ENCODE peak calls at places on chromosomes 11 and 22, in nine cellular contexts. K, F, Q, Y, C, T, L, W and U are unnamed samples. For H3K4me1 and H3K9me3, the result is how much of the 10 kb centered on the place peaks cover.

GRCh38 chr11:8442301-8442700 is 151.7 kb downstream of the STK33 start:
- DNase-seq in K (no peak), F (no peak), Q (no peak), Y (no peak), C (no peak), T (no peak), L (no peak), W (no peak), U (no peak)

GRCh38 chr11:65553301-65554001 is 4.7 kb downstream of the LTBP3 start:
- DNase-seq in K (no peak), F (no peak), Q (peak), Y (no peak), C (no peak), T (no peak), L (no peak), W (no peak), U (no peak)

GRCh38 chr11:68812526-68812925 is 29.2 kb downstream of the CPT1A start:
- DNase-seq in K (no peak), F (peak), Q (peak), Y (no peak), C (no peak), T (no peak), L (no peak), W (no peak), U (no peak)

GRCh38 chr11:19393119-19393518 is 152.4 kb upstream of the E2F8 start:
- DNase-seq in K (no peak), F (no peak), Q (no peak), Y (no peak), C (no peak), T (no peak), L (no peak), W (no peak), U (no peak)

GRCh38 chr22:42873361-42873760 is 16.3 kb upstream of the ARFGAP3 start:
- DNase-seq in K (peak), F (no peak), Q (no peak), Y (no peak), C (no peak), T (no peak), L (no peak), W (no peak), U (no peak)

GRCh38 chr11:119794756-119795155 is 65.8 kb upstream of the NECTIN1 start:
- DNase-seq in K (no peak), F (no peak), Q (peak), Y (no peak), C (no peak), T (no peak), L (no peak), W (no peak), U (no peak)

GRCh38 chr11:68053981-68054812 is 15.4 kb downstream of the TCIRG1 start:
- DNase-seq in K (no peak), F (no peak), Q (no peak), Y (no peak), C (no peak), T (no peak), L (no peak), W (no peak), U (no peak)

GRCh38 chr11:848988-849824 is 6.6 kb downstream of the TSPAN4 start:
- DNase-seq in K (no peak), F (no peak), Q (no peak), Y (no peak), C (no peak), T (no peak), L (no peak), W (no peak), U (no peak)

GRCh38 chr11:65851083-65851579 is 6.8 kb downstream of the CFL1 start:
- DNase-seq in K (no peak), F (no peak), Q (no peak), Y (no peak), C (peak), T (no peak), L (no peak), W (no peak), U (no peak)

GRCh38 chr22:27778299-27779090 is 23.1 kb downstream of the MN1 start:
- DNase-seq in K (no peak), F (no peak), Q (no peak), Y (no peak), C (no peak), T (no peak), L (no peak), W (no peak), U (no peak)

GRCh38 chr22:30806391-30806861 is 111.8 kb downstream of the OSBP2 start:
- DNase-seq in K (peak), F (no peak), Q (no peak), Y (no peak), C (peak), T (no peak), L (no peak), W (peak), U (no peak)

GRCh38 chr11:119780264-119780953 is 51.4 kb upstream of the NECTIN1 start:
- DNase-seq in K (no peak), F (no peak), Q (peak), Y (no peak), C (no peak), T (no peak), L (no peak), W (no peak), U (no peak)

GRCh38 chr11:10952872-10953271 is 95.0 kb upstream of the ZBED5 start:
- DNase-seq in K (no peak), F (no peak), Q (no peak), Y (no peak), C (no peak), T (no peak), L (no peak), W (no peak), U (no peak)

GRCh38 chr11:132646890-132647289 is 885.4 kb downstream of the OPCML start:
- DNase-seq in K (no peak), F (no peak), Q (no peak), Y (no peak), C (no peak), T (no peak), L (no peak), W (no peak), U (no peak)

GRCh38 chr11:32348502-32348901 is 86.8 kb downstream of the WT1 start:
- DNase-seq in K (no peak), F (no peak), Q (no peak), Y (no peak), C (no peak), T (no peak), L (no peak), W (no peak), U (no peak)

GRCh38 chr22:43207849-43208702 is 21.1 kb upstream of the TTLL12 start:
- DNase-seq in K (no peak), F (no peak), Q (no peak), Y (no peak), C (no peak), T (no peak), L (no peak), W (no peak), U (no peak)

GRCh38 chr11:65476632-65477270 is 22.1 kb upstream of the MALAT1 start:
- DNase-seq in K (no peak), F (no peak), Q (peak), Y (peak), C (no peak), T (peak), L (no peak), W (no peak), U (no peak)

GRCh38 chr11:61918251-61919112 is 1.1 kb upstream of the RAB3IL1 start:
- DNase-seq in K (no peak), F (peak), Q (no peak), Y (no peak), C (no peak), T (peak), L (no peak), W (no peak), U (peak)

GRCh38 chr11:12789574-12789973 is 115.4 kb downstream of the TEAD1 start:
- DNase-seq in K (no peak), F (no peak), Q (no peak), Y (no peak), C (no peak), T (no peak), L (no peak), W (no peak), U (no peak)

GRCh38 chr22:46610345-46610744 is 9.8 kb upstream of the GRAMD4 start:
- DNase-seq in K (no peak), F (no peak), Q (no peak), Y (no peak), C (no peak), T (no peak), L (no peak), W (no peak), U (no peak)

GRCh38 chr11:19677380-19678080 is 35.1 kb upstream of the NAV2 start:
- DNase-seq in K (no peak), F (no peak), Q (no peak), Y (no peak), C (no peak), T (no peak), L (no peak), W (no peak), U (no peak)

GRCh38 chr22:25223269-25223850 is 3.9 kb downstream of the CRYBB2 start:
- DNase-seq in K (no peak), F (no peak), Q (no peak), Y (no peak), C (no peak), T (no peak), L (no peak), W (no peak), U (no peak)

GRCh38 chr11:70443043-70444030 is 45.0 kb downstream of the CTTN start:
- DNase-seq in K (no peak), F (no peak), Q (no peak), Y (no peak), C (no peak), T (no peak), L (no peak), W (no peak), U (no peak)

GRCh38 chr11:91156041-91156440 is 933.2 kb upstream of the CHORDC1 start:
- DNase-seq in K (no peak), F (no peak), Q (no peak), Y (no peak), C (no peak), T (no peak), L (no peak), W (no peak), U (no peak)

GRCh38 chr22:24564376-24565058 is 8.7 kb downstream of the SNRPD3 start:
- DNase-seq in K (no peak), F (no peak), Q (no peak), Y (no peak), C (no peak), T (no peak), L (no peak), W (no peak), U (no peak)

GRCh38 chr11:122758361-122758760 is 79.9 kb upstream of the CRTAM start:
- DNase-seq in K (no peak), F (no peak), Q (no peak), Y (no peak), C (no peak), T (peak), L (no peak), W (no peak), U (no peak)

GRCh38 chr11:112004389-112004788 is 20.8 kb upstream of the DLAT start:
- DNase-seq in K (no peak), F (no peak), Q (no peak), Y (no peak), C (no peak), T (no peak), L (no peak), W (no peak), U (peak)

GRCh38 chr11:32307449-32307848 is 127.9 kb downstream of the WT1 start:
- DNase-seq in K (no peak), F (no peak), Q (no peak), Y (no peak), C (no peak), T (no peak), L (no peak), W (no peak), U (no peak)

GRCh38 chr22:29328055-29328454 is 12.6 kb upstream of the RASL10A start:
- DNase-seq in K (no peak), F (no peak), Q (no peak), Y (no peak), C (no peak), T (no peak), L (no peak), W (no peak), U (no peak)

GRCh38 chr22:45268167-45268957 is 16.4 kb upstream of the UPK3A start:
- DNase-seq in K (no peak), F (no peak), Q (peak), Y (peak), C (no peak), T (no peak), L (no peak), W (no peak), U (peak)

GRCh38 chr22:46050916-46051614 is 74.1 kb upstream of the WNT7B start:
- DNase-seq in K (no peak), F (peak), Q (peak), Y (peak), C (no peak), T (peak), L (no peak), W (no peak), U (no peak)

GRCh38 chr11:87466228-87466627 is 428.5 kb downstream of the TMEM135 start:
- DNase-seq in K (no peak), F (no peak), Q (no peak), Y (no peak), C (no peak), T (peak), L (no peak), W (peak), U (no peak)

DNA sequence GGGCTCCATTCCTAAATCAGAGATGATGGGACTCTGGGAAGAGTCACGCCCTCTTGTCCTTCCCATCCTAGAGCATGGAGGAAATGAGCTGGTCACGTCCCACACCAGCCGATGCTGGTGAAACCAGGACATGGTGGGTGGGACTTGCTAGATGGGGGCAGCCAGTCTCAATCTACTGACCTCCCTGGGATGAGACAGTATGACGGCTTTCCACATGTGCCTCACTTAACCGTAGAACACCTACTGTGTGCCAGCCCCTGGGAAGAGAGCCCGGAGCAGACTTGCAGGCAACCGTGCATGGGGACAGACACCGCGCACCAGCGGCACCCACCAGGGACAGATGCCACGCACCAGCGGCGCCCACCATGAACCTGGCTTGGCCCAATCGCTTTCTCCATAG is 3.8 kb downstream of the OSBPL5 start:
- DNase-seq in K (no peak), F (peak), Q (peak), Y (no peak), C (no peak), T (peak), L (no peak), W (no peak), U (no peak)
- H3K4me1 ChIP-seq in K (half or more), F (half or more), Q (under half), Y (half or more), C (under half), T (half or more), L (half or more), W (under half), U (under half)

GRCh38 chr22:48643066-48643731 is 1184.5 kb downstream of the BRD1 start:
- DNase-seq in K (no peak), F (no peak), Q (no peak), Y (no peak), C (no peak), T (no peak), L (no peak), W (no peak), U (no peak)
- H3K9me3 ChIP-seq in K (half or more), F (under half), Q (under half), Y (under half), C (under half), T (under half), L (under half), W (half or more), U (under half)

GRCh38 chr11:59173080-59173963 is 1.4 kb downstream of the DTX4 start:
- DNase-seq in K (peak), F (no peak), Q (peak), Y (peak), C (no peak), T (no peak), L (no peak), W (peak), U (peak)

GRCh38 chr11:59176330-59176729 is 4.4 kb downstream of the DTX4 start:
- DNase-seq in K (no peak), F (no peak), Q (no peak), Y (no peak), C (no peak), T (no peak), L (no peak), W (no peak), U (no peak)

GRCh38 chr11:59173964-59174663 is 2.2 kb downstream of the DTX4 start:
- DNase-seq in K (peak), F (no peak), Q (peak), Y (peak), C (no peak), T (peak), L (no peak), W (peak), U (peak)

GRCh38 chr11:59175104-59175503 is 3.2 kb downstream of the DTX4 start:
- DNase-seq in K (no peak), F (no peak), Q (no peak), Y (no peak), C (no peak), T (no peak), L (no peak), W (no peak), U (peak)

DNA sequence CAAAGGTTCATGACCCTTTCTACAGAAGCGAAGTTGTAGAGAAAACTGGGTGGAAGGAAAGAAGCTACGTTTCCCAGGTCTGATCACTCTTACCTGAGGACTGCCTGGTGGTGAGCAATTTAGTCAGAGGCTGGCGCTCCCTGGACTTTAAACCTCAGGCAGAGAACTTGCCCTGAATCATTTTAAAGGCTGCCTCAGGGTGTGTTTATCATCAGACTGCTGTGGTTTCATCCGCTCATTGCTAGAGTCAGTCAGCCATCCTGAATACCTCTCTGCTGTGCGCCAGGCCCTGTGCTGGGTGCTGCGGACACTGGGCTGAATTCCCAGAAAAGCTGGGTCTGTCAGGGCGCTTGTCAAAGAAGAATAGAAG is 2.7 kb downstream of the DTX4 start:
- DNase-seq in K (peak), F (no peak), Q (peak), Y (peak), C (peak), T (no peak), L (no peak), W (peak), U (peak)
- H3K4me3 ChIP-seq in K (peak), F (no peak), Q (peak), Y (no peak), C (no peak), T (no peak), L (no peak), W (no peak), U (no peak)

GRCh38 chr22:39297490-39298193 is 21.8 kb downstream of the RPL3 start:
- DNase-seq in K (no peak), F (no peak), Q (peak), Y (peak), C (no peak), T (no peak), L (no peak), W (no peak), U (no peak)
- H3K4me1 ChIP-seq in K (under half), F (half or more), Q (under half), Y (under half), C (half or more), T (under half), L (under half), W (under half), U (under half)

GRCh38 chr11:108204376-108204775 is 18.1 kb downstream of the NPAT start:
- DNase-seq in K (no peak), F (no peak), Q (no peak), Y (no peak), C (no peak), T (no peak), L (no peak), W (no peak), U (no peak)
- H3K9me3 ChIP-seq in K (under half), F (under half), Q (under half), Y (under half), C (under half), T (under half), L (under half), W (under half), U (under half)